ENCODE peak calls at places on chromosomes 6 and 20, in six cellular contexts. Y is hepatocyte, A is IMR-90, D is right lobe of liver, G is HepG2, J is cardiac muscle cell. Z is an unnamed sample. For H3K9me3 and H3K4me1, the result is how much of the 10 kb centered on the place peaks cover.

GRCh38 chr6:140806431-140806830 is 1326.3 kb upstream of the GJE1 start:
- DNase-seq in J (no peak), G (no peak), D (no peak), A (peak), Y (no peak), Z (no peak)

GRCh38 chr6:43827898-43828297 is 57.9 kb downstream of the VEGFA start:
- DNase-seq in Y (no peak), G (no peak), A (no peak), D (no peak), J (no peak), Z (no peak)

GRCh38 chr6:33375143-33375649 is 16.4 kb upstream of the KIFC1 start:
- DNase-seq in D (peak), G (no peak), A (peak), J (no peak), Y (peak), Z (no peak)

GRCh38 chr6:68740828-68741500 is 105.9 kb downstream of the ADGRB3 start:
- DNase-seq in Y (no peak), D (no peak), J (peak), A (no peak), G (no peak), Z (no peak)

GRCh38 chr6:107511410-107512070 is 21.6 kb downstream of the SOBP start:
- DNase-seq in D (no peak), Y (no peak), A (no peak), J (no peak), G (no peak), Z (no peak)

GRCh38 chr20:41650221-41650948 is 32.2 kb upstream of the CHD6 start:
- DNase-seq in A (no peak), J (no peak), D (no peak), G (no peak), Y (peak), Z (no peak)

GRCh38 chr6:113944701-113945100 is 26.2 kb downstream of the HDAC2 start:
- DNase-seq in A (peak), G (no peak), J (no peak), Y (no peak), D (no peak), Z (no peak)

GRCh38 chr6:26309731-26310142 is 55.3 kb upstream of the BTN3A2 start:
- DNase-seq in G (peak), J (no peak), Y (peak), A (peak), D (no peak), Z (no peak)

GRCh38 chr6:7974932-7975763 is 64.6 kb upstream of the TXNDC5 start:
- DNase-seq in A (peak), Y (peak), D (peak), J (no peak), G (peak), Z (no peak)

GRCh38 chr6:112311950-112312547 is 35.1 kb upstream of the RFPL4B start:
- DNase-seq in G (peak), D (no peak), Y (peak), J (peak), A (peak), Z (no peak)

GRCh38 chr20:61297981-61298380 is 45.9 kb downstream of the CDH4 start:
- DNase-seq in A (peak), Y (no peak), J (no peak), D (no peak), G (no peak), Z (no peak)

GRCh38 chr20:3172933-3173581 is at the start of gene LZTS3:
- DNase-seq in Y (peak), J (no peak), D (peak), A (peak), G (peak), Z (peak)

GRCh38 chr6:84457276-84457675 is 229.8 kb upstream of the CEP162 start:
- DNase-seq in A (no peak), J (no peak), Y (no peak), D (no peak), G (no peak), Z (no peak)

GRCh38 chr20:14757728-14758127 is 420.3 kb upstream of the FLRT3 start:
- DNase-seq in D (no peak), Y (no peak), J (no peak), A (no peak), G (peak), Z (no peak)

DNA sequence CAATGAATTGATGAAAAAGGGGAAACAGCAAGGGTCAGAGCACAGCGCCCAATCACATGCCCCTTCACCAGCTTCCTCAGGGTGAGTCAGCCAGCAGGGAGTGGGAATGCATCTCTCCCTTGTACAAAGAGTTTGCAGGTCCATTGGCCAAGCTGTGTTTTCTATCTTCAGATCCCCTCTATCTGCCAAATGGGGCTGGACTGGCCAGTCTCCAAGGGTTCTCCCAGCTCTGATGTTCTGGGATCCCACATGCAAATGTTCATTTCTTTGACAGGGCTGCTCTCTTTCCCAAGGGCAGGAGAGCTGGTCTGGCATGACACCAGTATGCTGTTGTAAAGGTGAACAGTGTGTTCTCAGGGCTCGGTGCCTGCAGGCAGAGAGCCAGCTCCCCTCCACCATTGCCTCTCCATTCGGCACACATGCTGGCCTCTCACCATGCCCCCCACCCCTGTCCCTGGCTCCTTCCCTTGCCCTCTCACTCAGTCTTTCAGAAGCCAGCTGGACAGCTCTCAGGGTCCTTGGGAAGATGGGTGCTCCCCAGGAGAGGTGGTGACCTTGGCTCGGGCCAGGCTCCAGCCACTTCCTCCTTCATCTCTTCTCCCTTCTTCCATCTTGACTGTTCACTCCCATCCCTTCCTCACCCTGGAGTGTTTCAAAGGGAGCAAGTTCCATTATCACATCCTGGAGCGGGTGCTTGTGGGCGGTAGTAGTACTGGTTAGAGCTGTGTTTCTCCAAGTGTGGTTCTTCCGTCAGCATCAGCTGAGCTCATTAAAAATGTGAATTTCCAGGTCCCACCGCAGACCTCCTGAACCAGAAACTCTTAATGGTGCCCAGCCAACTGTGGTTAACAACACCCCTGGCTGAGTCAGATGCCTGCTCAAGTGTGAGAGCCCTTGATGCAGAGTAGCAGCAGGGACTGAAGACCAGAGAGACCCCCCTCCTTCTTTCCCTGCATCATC is 24.7 kb downstream of the ANGPT4 start:
- DNase-seq in A (no peak), J (no peak), D (peak), G (no peak), Y (peak), Z (no peak)
- H3K27ac ChIP-seq in A (no peak), J (no peak), D (no peak), G (no peak), Y (peak), Z (no peak)

GRCh38 chr6:4382362-4382853 is 247.0 kb upstream of the ECI2 start:
- DNase-seq in G (no peak), J (no peak), A (no peak), Y (no peak), D (no peak), Z (no peak)
- H3K9me3 ChIP-seq in G (under half), J (under half), A (under half), Y (under half), D (under half), Z (under half)

GRCh38 chr6:154733610-154734379 is 579 bp downstream of the SCAF8 start:
- DNase-seq in D (peak), A (peak), G (peak), J (peak), Y (peak), Z (peak)

GRCh38 chr6:154740658-154741057 is 7.4 kb downstream of the SCAF8 start:
- DNase-seq in Y (no peak), J (no peak), A (no peak), D (no peak), G (no peak), Z (no peak)

GRCh38 chr6:154738561-154738961 is 5.3 kb downstream of the SCAF8 start:
- DNase-seq in A (peak), G (no peak), Y (no peak), J (peak), D (no peak), Z (no peak)

GRCh38 chr6:154736613-154737259 is 3.5 kb downstream of the SCAF8 start:
- DNase-seq in G (no peak), J (no peak), A (no peak), Y (no peak), D (no peak), Z (no peak)

GRCh38 chr6:154737424-154737823 is 4.2 kb downstream of the SCAF8 start:
- DNase-seq in A (no peak), Y (no peak), G (no peak), D (no peak), J (no peak), Z (no peak)
- H3K4me1 ChIP-seq in A (under half), Y (under half), G (half or more), D (under half), J (under half), Z (under half)

GRCh38 chr20:38722708-38723068 is 1.6 kb upstream of the SLC32A1 start:
- DNase-seq in A (no peak), D (no peak), J (no peak), Y (no peak), G (no peak), Z (no peak)

GRCh38 chr20:38725458-38725958 is 1.2 kb downstream of the SLC32A1 start:
- DNase-seq in J (no peak), D (no peak), A (no peak), G (no peak), Y (no peak), Z (no peak)

GRCh38 chr20:38723982-38724602 is at the start of gene SLC32A1:
- DNase-seq in D (no peak), G (no peak), Y (peak), A (no peak), J (no peak), Z (no peak)

GRCh38 chr20:38724603-38725457 is 544 bp downstream of the SLC32A1 start:
- DNase-seq in G (no peak), J (no peak), A (no peak), D (no peak), Y (no peak), Z (no peak)

GRCh38 chr20:38723069-38723981 is 961 bp upstream of the SLC32A1 start:
- DNase-seq in J (no peak), G (no peak), D (no peak), A (no peak), Y (no peak), Z (no peak)
- H3K27ac ChIP-seq in J (no peak), G (no peak), D (no peak), A (no peak), Y (no peak), Z (no peak)

DNA sequence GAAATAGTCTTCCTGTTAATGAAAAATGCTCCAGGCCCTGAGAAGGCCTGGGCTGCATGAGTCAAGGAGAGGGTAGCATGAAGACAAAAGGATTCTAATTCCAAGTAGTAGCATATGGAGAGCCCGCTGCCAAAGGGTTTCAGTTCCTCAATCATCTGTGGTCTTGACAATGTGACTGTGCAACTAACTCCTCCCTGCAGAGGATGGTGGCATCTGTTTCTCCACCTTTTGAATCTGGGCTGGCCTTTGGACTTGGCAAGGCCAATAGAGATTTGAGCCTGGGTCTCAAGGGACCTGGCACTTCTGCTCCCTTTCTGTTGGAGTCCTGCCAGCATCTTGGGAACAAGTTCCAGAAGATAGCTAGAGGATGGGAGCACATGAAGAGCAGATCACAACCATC is 35.1 kb upstream of the ANKEF1 start:
- DNase-seq in G (no peak), A (no peak), Y (no peak), D (no peak), J (no peak), Z (no peak)
- H3K9me3 ChIP-seq in G (under half), A (under half), Y (under half), D (under half), J (under half), Z (under half)

DNA sequence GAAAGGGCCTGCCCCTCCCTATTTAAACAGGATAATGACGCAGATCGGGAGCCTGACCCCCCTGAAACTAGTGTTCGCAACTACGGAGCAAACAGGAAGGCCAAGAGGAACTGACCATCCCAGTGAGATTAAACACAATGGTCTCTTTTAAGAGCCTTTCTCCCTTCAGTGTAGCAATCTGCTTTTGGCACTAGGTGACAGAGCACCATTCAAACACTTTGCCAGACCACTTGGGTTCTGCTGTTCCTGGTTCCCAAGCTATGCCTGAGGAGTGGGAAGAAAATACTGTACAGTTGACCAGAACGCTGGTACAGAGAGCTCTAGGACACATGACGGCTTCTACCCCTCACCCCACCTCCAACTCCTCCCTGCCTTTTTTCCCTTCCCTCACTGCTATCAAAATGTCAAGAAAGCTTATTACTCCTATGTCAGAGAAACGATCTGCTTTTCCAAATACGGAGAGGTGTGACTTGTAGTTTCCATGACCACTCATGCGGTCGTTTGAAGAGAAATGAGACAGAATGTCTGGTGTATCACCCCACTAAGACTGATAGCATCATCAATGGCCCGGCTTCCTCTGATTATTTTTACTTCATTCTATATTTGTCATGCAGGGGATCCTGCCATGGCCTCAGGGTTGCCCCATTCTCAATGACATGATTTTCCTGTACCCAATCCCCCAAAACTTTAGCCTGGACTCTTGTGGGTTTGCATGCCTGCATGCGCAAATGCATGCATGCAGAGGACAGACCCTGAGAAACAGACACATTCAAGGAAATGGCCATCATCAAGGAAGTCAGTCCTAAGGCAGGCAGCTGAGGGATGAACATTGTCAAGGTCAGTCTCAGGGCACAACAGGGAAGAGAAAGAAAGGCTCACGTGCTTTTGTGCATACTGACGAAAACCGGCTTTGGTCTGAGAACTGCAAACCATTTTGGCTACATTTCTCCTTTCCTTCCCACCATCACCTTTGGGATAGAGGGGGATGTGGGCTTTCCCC is 13.3 kb downstream of the NEDD9 start:
- DNase-seq in Y (no peak), A (no peak), J (peak), D (no peak), G (peak), Z (no peak)
- H3K4me1 ChIP-seq in Y (under half), A (under half), J (half or more), D (under half), G (half or more), Z (half or more)

DNA sequence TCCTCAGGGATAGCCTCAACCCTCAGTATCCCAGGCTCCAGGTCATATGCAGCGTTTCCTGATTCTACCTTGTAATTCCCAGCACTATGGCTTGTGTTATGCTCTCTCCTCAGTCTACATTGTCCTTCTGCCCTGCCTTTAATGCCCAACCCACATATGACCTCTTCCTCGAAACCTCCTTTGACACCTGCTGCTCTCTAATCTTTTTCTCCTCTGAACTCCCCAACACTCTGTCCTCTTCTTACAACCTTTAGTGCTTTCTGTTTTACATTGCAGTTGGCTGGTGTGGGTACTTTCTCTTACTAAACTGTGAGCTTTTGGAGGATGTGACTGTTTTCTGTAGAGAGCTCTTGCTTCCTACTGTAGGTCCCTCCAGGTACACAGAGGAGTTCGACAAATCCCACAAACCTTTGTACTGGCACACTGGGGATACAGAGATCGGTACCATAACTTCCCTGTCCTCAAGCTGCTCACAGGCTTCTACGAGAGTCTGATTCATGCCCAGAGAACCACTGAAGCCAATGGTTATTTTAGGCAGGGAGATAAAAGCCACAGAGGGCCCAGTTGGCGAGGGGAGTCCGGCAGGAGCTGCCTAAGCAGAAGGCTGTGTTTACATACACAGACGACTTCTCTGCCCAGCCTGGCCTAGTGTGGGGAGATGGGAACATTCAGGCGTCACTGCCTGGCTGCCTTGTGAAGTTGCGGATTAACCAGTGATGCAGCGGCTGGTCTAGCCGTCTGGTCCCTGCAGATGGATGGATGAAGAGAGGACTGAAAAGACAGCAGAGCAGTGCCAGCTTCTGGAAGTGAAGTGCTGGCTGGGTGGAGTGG is 8.4 kb upstream of the EPB41L1 start:
- DNase-seq in Y (no peak), A (peak), J (peak), D (no peak), G (no peak), Z (peak)
- H3K27ac ChIP-seq in Y (peak), A (no peak), J (peak), D (no peak), G (no peak), Z (no peak)

DNA sequence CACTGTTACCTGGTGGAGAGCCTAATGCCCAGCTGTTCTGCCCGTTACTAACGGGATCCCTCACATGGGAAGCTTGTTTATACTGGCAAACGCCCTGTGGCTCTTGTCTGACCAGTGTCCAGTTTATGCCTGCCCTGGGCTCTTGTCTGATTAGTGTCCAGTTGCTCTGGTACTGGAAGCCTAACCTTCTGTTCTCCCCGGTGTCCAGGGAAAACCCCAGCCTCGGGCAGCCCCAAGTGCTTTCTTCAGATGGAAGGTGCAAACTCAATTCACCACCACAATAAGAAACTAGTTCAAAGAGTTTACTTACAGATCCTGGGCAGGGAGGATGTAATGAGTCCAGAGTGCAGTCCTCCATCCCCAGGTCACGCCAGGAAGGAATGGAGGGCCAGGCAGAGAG is 148.4 kb downstream of the TBXT start:
- DNase-seq in Y (no peak), A (no peak), D (no peak), G (no peak), J (no peak), Z (no peak)
- H3K9me3 ChIP-seq in Y (under half), A (under half), D (under half), G (under half), J (under half), Z (under half)

GRCh38 chr6:42566614-42567208 is 2.9 kb downstream of the UBR2 start:
- DNase-seq in G (no peak), J (no peak), A (no peak), D (no peak), Y (no peak), Z (no peak)
- H3K4me1 ChIP-seq in G (under half), J (under half), A (under half), D (under half), Y (under half), Z (half or more)